ENCODE peak calls at places on chromosomes 7 and 10, in nine cellular contexts. J is coronary artery; W is naive thymus-derived CD8-positive, alpha-beta T cell; D is stimulated activated CD4-positive, alpha-beta T cell treated with anti-CD3 and anti-CD28 coated beads, Interleukin-1b, Interleukin-23, amount 100 ng/mL, for 1 hour; F is posterior cingulate gyrus; I is activated CD4-positive, alpha-beta T cell treated with anti-CD3 and anti-CD28 coated beads, Interleukin-2, amount 50 U/mL, for 4 hours; Z is T follicular helper cell; H is natural killer cell; V is kidney. T is an unnamed sample.

GRCh38 chr7:108972009-108972408 is 402.3 kb downstream of the DNAJB9 start:
- DNase-seq in Z (no peak), V (no peak), D (no peak), J (no peak), I (no peak), F (no peak), W (no peak), H (no peak), T (no peak)

GRCh38 chr7:388461-388960 is 98.5 kb downstream of the FOXL3 start:
- DNase-seq in H (no peak), F (no peak), W (no peak), J (peak), V (peak), I (no peak), Z (no peak), D (no peak), T (no peak)

GRCh38 chr10:101007915-101008822 is 8.6 kb downstream of the LZTS2 start:
- DNase-seq in I (no peak), V (no peak), D (no peak), H (no peak), F (no peak), W (no peak), Z (no peak), J (no peak), T (no peak)

GRCh38 chr7:150961510-150962284 is 16.4 kb downstream of the KCNH2 start:
- DNase-seq in Z (no peak), F (no peak), J (no peak), V (peak), W (no peak), H (no peak), I (no peak), D (no peak), T (no peak)

GRCh38 chr7:105003275-105003674 is 10.7 kb upstream of the KMT2E start:
- DNase-seq in F (no peak), D (no peak), I (peak), H (no peak), W (no peak), Z (no peak), J (peak), V (no peak), T (no peak)

GRCh38 chr7:158993591-158993990 is 137.2 kb downstream of the DYNC2I1 start:
- DNase-seq in I (no peak), J (no peak), H (no peak), W (no peak), F (no peak), V (peak), Z (no peak), D (no peak), T (no peak)

GRCh38 chr10:76209135-76209534 is 777.7 kb downstream of the LRMDA start:
- DNase-seq in I (no peak), H (no peak), J (no peak), V (no peak), Z (no peak), F (no peak), W (no peak), D (no peak), T (no peak)

GRCh38 chr10:86176850-86177249 is 189.7 kb downstream of the GRID1 start:
- DNase-seq in V (no peak), Z (no peak), H (no peak), F (no peak), J (no peak), I (no peak), D (no peak), W (no peak), T (no peak)

GRCh38 chr10:133327651-133328357 is 8.9 kb downstream of the CALY start:
- DNase-seq in I (no peak), F (no peak), Z (no peak), V (peak), W (no peak), J (no peak), H (no peak), D (no peak), T (no peak)

GRCh38 chr7:30001953-30002352 is 12.4 kb upstream of the SCRN1 start:
- DNase-seq in H (no peak), Z (no peak), F (no peak), V (no peak), I (no peak), J (no peak), D (no peak), W (no peak), T (peak)

GRCh38 chr7:2044311-2044882 is 188.3 kb downstream of the MAD1L1 start:
- DNase-seq in V (peak), I (no peak), W (no peak), D (no peak), Z (no peak), H (no peak), J (no peak), F (peak), T (no peak)

GRCh38 chr10:49363309-49364031 is 32.4 kb downstream of the DRGX start:
- DNase-seq in V (no peak), J (peak), W (no peak), I (no peak), H (no peak), D (no peak), Z (no peak), F (no peak), T (no peak)

GRCh38 chr10:124730790-124731189 is 13.4 kb downstream of the FAM53B start:
- DNase-seq in Z (no peak), D (no peak), H (no peak), V (no peak), F (no peak), I (no peak), J (no peak), W (no peak), T (no peak)

GRCh38 chr10:44280615-44281014 is 104.3 kb downstream of the CXCL12 start:
- DNase-seq in I (no peak), Z (no peak), J (no peak), V (no peak), W (no peak), F (no peak), D (no peak), H (no peak), T (no peak)

GRCh38 chr10:21523557-21524008 is 1.9 kb downstream of the SKIDA1 start:
- DNase-seq in Z (no peak), V (no peak), W (no peak), H (no peak), J (no peak), I (no peak), F (no peak), D (no peak), T (no peak)

GRCh38 chr7:2014391-2015241 is 218.1 kb downstream of the MAD1L1 start:
- DNase-seq in H (peak), J (peak), Z (no peak), F (peak), V (peak), I (no peak), W (peak), D (no peak), T (no peak)

GRCh38 chr10:6563720-6564119 is 16.4 kb downstream of the PRKCQ start:
- DNase-seq in Z (no peak), J (no peak), W (no peak), D (no peak), F (no peak), H (no peak), I (no peak), V (peak), T (no peak)

GRCh38 chr7:25073451-25073850 is 51.6 kb downstream of the CYCS start:
- DNase-seq in D (no peak), J (no peak), Z (no peak), I (no peak), H (no peak), V (no peak), F (no peak), W (no peak), T (no peak)

GRCh38 chr10:78526347-78526746 is 492.7 kb downstream of the RPS24 start:
- DNase-seq in I (no peak), H (no peak), F (no peak), V (no peak), J (no peak), W (no peak), Z (no peak), D (no peak), T (no peak)

T was measured in NCI-H2107.